ENCODE peak calls at places on chromosomes 16 and 17, in four cellular contexts. One of them, this sample, is unnamed.

GRCh38 chr16:85328665-85329058 is 216.4 kb upstream of the CIBAR2 start:
- DNase-seq in ovary: no peak
- DNase-seq in AG09319: no peak
- DNase-seq in M059J: no peak
- DNase-seq in this sample: no peak

GRCh38 chr16:82882249-82882648 is 255.5 kb downstream of the CDH13 start:
- DNase-seq in ovary: no peak
- DNase-seq in AG09319: no peak
- DNase-seq in M059J: no peak
- DNase-seq in this sample: no peak

GRCh38 chr17:69581061-69581955 is 166.8 kb downstream of the MAP2K6 start:
- DNase-seq in ovary: no peak
- DNase-seq in AG09319: no peak
- DNase-seq in M059J: peak
- DNase-seq in this sample: no peak

GRCh38 chr17:59634632-59635561 is 15.2 kb downstream of the CLTC start:
- DNase-seq in ovary: no peak
- DNase-seq in AG09319: no peak
- DNase-seq in M059J: no peak
- DNase-seq in this sample: no peak

GRCh38 chr16:54538241-54538640 is 251.7 kb upstream of the IRX3 start:
- DNase-seq in ovary: no peak
- DNase-seq in AG09319: no peak
- DNase-seq in M059J: no peak
- DNase-seq in this sample: no peak

GRCh38 chr17:79282294-79282693 is 207.7 kb downstream of the ENGASE start:
- DNase-seq in ovary: no peak
- DNase-seq in AG09319: no peak
- DNase-seq in M059J: no peak
- DNase-seq in this sample: no peak

GRCh38 chr17:40303009-40303657 is 5.8 kb upstream of the RARA start:
- DNase-seq in ovary: peak
- DNase-seq in AG09319: peak
- DNase-seq in M059J: peak
- DNase-seq in this sample: peak

GRCh38 chr16:951660-952301 is 19.0 kb downstream of the LMF1 start:
- DNase-seq in ovary: no peak
- DNase-seq in AG09319: no peak
- DNase-seq in M059J: peak
- DNase-seq in this sample: no peak

GRCh38 chr17:77501101-77501566 is 360.4 kb downstream of the SEC14L1 start:
- DNase-seq in ovary: no peak
- DNase-seq in AG09319: no peak
- DNase-seq in M059J: no peak
- DNase-seq in this sample: peak

GRCh38 chr17:8162997-8163977 is 539 bp upstream of the VAMP2 start:
- DNase-seq in ovary: peak
- DNase-seq in AG09319: no peak
- DNase-seq in M059J: no peak
- DNase-seq in this sample: no peak

This sample was measured in Kasumi-1.